ENCODE peak calls at places on chromosomes 16 and 17, in eight cellular contexts. One of them, this sample, is unnamed.

GRCh38 chr17:43524945-43525575 is 21.1 kb downstream of the ETV4 start:
- DNase-seq in neural progenitor cell: no peak
- DNase-seq in GM23248: peak
- DNase-seq in neuronal stem cell: no peak
- DNase-seq in IMR-90: peak
- DNase-seq in PC-3: no peak
- DNase-seq in NT2/D1: no peak
- DNase-seq in fibroblast of lung: no peak
- DNase-seq in this sample: no peak

GRCh38 chr16:78961464-78961863 is 639.1 kb downstream of the MAF start:
- DNase-seq in neural progenitor cell: no peak
- DNase-seq in GM23248: no peak
- DNase-seq in neuronal stem cell: no peak
- DNase-seq in IMR-90: no peak
- DNase-seq in PC-3: no peak
- DNase-seq in NT2/D1: no peak
- DNase-seq in fibroblast of lung: no peak
- DNase-seq in this sample: no peak

GRCh38 chr16:85529489-85530369 is 83.4 kb upstream of the GSE1 start:
- DNase-seq in neural progenitor cell: no peak
- DNase-seq in GM23248: no peak
- DNase-seq in neuronal stem cell: no peak
- DNase-seq in IMR-90: no peak
- DNase-seq in PC-3: no peak
- DNase-seq in NT2/D1: no peak
- DNase-seq in fibroblast of lung: no peak
- DNase-seq in this sample: no peak

GRCh38 chr16:66058181-66058580 is 308.3 kb upstream of the CDH5 start:
- DNase-seq in neural progenitor cell: no peak
- DNase-seq in GM23248: peak
- DNase-seq in neuronal stem cell: no peak
- DNase-seq in IMR-90: peak
- DNase-seq in PC-3: no peak
- DNase-seq in NT2/D1: no peak
- DNase-seq in fibroblast of lung: peak
- DNase-seq in this sample: no peak

GRCh38 chr16:30060354-30061194 is 5.0 kb upstream of the ALDOA start:
- DNase-seq in neural progenitor cell: no peak
- DNase-seq in GM23248: no peak
- DNase-seq in neuronal stem cell: no peak
- DNase-seq in IMR-90: no peak
- DNase-seq in PC-3: no peak
- DNase-seq in NT2/D1: no peak
- DNase-seq in fibroblast of lung: peak
- DNase-seq in this sample: no peak

GRCh38 chr16:69619514-69619913 is 53.7 kb downstream of the NFAT5 start:
- DNase-seq in neural progenitor cell: no peak
- DNase-seq in GM23248: no peak
- DNase-seq in neuronal stem cell: no peak
- DNase-seq in IMR-90: no peak
- DNase-seq in PC-3: no peak
- DNase-seq in NT2/D1: no peak
- DNase-seq in fibroblast of lung: no peak
- DNase-seq in this sample: peak

GRCh38 chr17:40560592-40561293 is 4.5 kb downstream of the CCR7 start:
- DNase-seq in neural progenitor cell: no peak
- DNase-seq in GM23248: peak
- DNase-seq in neuronal stem cell: no peak
- DNase-seq in IMR-90: peak
- DNase-seq in PC-3: no peak
- DNase-seq in NT2/D1: no peak
- DNase-seq in fibroblast of lung: peak
- DNase-seq in this sample: no peak

GRCh38 chr17:28849281-28849680 is 5.5 kb upstream of the ERAL1 start:
- DNase-seq in neural progenitor cell: no peak
- DNase-seq in GM23248: peak
- DNase-seq in neuronal stem cell: no peak
- DNase-seq in IMR-90: no peak
- DNase-seq in PC-3: no peak
- DNase-seq in NT2/D1: no peak
- DNase-seq in fibroblast of lung: peak
- DNase-seq in this sample: peak

GRCh38 chr17:61416540-61417363 is 17.1 kb downstream of the TBX2 start:
- DNase-seq in neural progenitor cell: peak
- DNase-seq in GM23248: peak
- DNase-seq in neuronal stem cell: peak
- DNase-seq in IMR-90: peak
- DNase-seq in PC-3: peak
- DNase-seq in NT2/D1: no peak
- DNase-seq in fibroblast of lung: peak
- DNase-seq in this sample: peak

GRCh38 chr16:68992521-68992920 is 112.9 kb upstream of the HAS3 start:
- DNase-seq in neural progenitor cell: no peak
- DNase-seq in GM23248: peak
- DNase-seq in neuronal stem cell: no peak
- DNase-seq in IMR-90: peak
- DNase-seq in PC-3: peak
- DNase-seq in NT2/D1: no peak
- DNase-seq in fibroblast of lung: peak
- DNase-seq in this sample: peak

GRCh38 chr17:32894245-32894644 is 17.3 kb upstream of the MYO1D start:
- DNase-seq in neural progenitor cell: no peak
- DNase-seq in GM23248: peak
- DNase-seq in neuronal stem cell: no peak
- DNase-seq in IMR-90: no peak
- DNase-seq in PC-3: no peak
- DNase-seq in NT2/D1: no peak
- DNase-seq in fibroblast of lung: no peak
- DNase-seq in this sample: no peak

DNA sequence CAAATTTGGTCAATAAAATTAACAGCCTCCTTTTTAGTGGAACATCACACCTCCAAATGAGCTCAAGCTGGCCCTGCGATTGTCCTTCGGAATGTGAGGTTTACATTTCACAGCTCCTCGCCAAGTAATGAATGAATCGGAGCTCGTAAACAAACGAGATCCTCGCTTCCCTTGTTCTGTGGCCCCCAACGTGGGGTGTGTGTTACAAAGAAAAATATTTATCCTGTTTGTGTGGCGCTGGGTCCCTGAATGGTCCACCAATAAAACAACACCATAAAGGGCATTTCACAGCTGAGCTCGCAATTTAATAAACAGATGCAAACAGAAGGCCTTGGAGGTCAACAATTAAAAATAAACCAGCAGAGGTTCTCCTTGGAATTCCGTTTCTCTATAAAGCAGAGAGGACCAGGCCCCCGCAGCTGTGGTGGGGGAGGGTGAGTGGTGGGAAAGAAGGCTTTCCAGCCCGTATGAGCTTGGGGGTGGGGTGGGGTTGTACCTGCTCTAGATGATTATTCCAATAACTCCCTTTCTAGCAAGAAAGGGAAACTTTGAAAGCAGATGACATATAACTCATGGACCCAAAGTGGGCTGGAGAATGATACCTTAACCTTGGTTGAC is 393.9 kb upstream of the SALL1 start:
- DNase-seq in neural progenitor cell: peak
- DNase-seq in GM23248: no peak
- DNase-seq in neuronal stem cell: peak
- DNase-seq in IMR-90: no peak
- DNase-seq in PC-3: no peak
- DNase-seq in NT2/D1: peak
- DNase-seq in fibroblast of lung: no peak
- DNase-seq in this sample: no peak
- H3K9ac ChIP-seq in neural progenitor cell: no peak
- H3K9ac ChIP-seq in GM23248: no peak
- H3K9ac ChIP-seq in neuronal stem cell: no peak
- H3K9ac ChIP-seq in IMR-90: no peak
- H3K9ac ChIP-seq in PC-3: no peak
- H3K9ac ChIP-seq in NT2/D1: no peak
- H3K9ac ChIP-seq in fibroblast of lung: no peak
- H3K9ac ChIP-seq in this sample: no peak

GRCh38 chr16:56971768-56972043 is 10.0 kb downstream of the CETP start:
- DNase-seq in neural progenitor cell: no peak
- DNase-seq in GM23248: no peak
- DNase-seq in neuronal stem cell: no peak
- DNase-seq in IMR-90: no peak
- DNase-seq in PC-3: no peak
- DNase-seq in NT2/D1: no peak
- DNase-seq in fibroblast of lung: no peak
- DNase-seq in this sample: no peak
- H3K9ac ChIP-seq in neural progenitor cell: no peak
- H3K9ac ChIP-seq in GM23248: no peak
- H3K9ac ChIP-seq in neuronal stem cell: no peak
- H3K9ac ChIP-seq in IMR-90: no peak
- H3K9ac ChIP-seq in PC-3: no peak
- H3K9ac ChIP-seq in NT2/D1: no peak
- H3K9ac ChIP-seq in fibroblast of lung: no peak
- H3K9ac ChIP-seq in this sample: no peak

GRCh38 chr17:75864448-75864871 is 9.3 kb upstream of the WBP2 start:
- DNase-seq in neural progenitor cell: peak
- DNase-seq in GM23248: peak
- DNase-seq in neuronal stem cell: no peak
- DNase-seq in IMR-90: peak
- DNase-seq in PC-3: no peak
- DNase-seq in NT2/D1: no peak
- DNase-seq in fibroblast of lung: peak
- DNase-seq in this sample: no peak
- H3K9ac ChIP-seq in neural progenitor cell: no peak
- H3K9ac ChIP-seq in GM23248: peak
- H3K9ac ChIP-seq in neuronal stem cell: no peak
- H3K9ac ChIP-seq in IMR-90: no peak
- H3K9ac ChIP-seq in PC-3: no peak
- H3K9ac ChIP-seq in NT2/D1: no peak
- H3K9ac ChIP-seq in fibroblast of lung: peak
- H3K9ac ChIP-seq in this sample: no peak

GRCh38 chr16:53087101-53087500 is 32.3 kb downstream of the CHD9 start:
- DNase-seq in neural progenitor cell: no peak
- DNase-seq in GM23248: peak
- DNase-seq in neuronal stem cell: no peak
- DNase-seq in IMR-90: peak
- DNase-seq in PC-3: no peak
- DNase-seq in NT2/D1: no peak
- DNase-seq in fibroblast of lung: peak
- DNase-seq in this sample: no peak
- H3K9ac ChIP-seq in neural progenitor cell: no peak
- H3K9ac ChIP-seq in GM23248: no peak
- H3K9ac ChIP-seq in neuronal stem cell: no peak
- H3K9ac ChIP-seq in IMR-90: no peak
- H3K9ac ChIP-seq in PC-3: no peak
- H3K9ac ChIP-seq in NT2/D1: peak
- H3K9ac ChIP-seq in fibroblast of lung: no peak
- H3K9ac ChIP-seq in this sample: no peak